ENCODE peak calls at places on chromosomes 11 and 22, in ten cellular contexts. G is OCI-LY7; W is heart right ventricle; H is CD8-positive, alpha-beta T cell; R is Calu3; P is astrocyte of the spinal cord; D is cardiac muscle cell; Y is body of pancreas; E is fibroblast of the aortic adventitia; M is lower lobe of right lung. N is an unnamed sample.

GRCh38 chr11:30501744-30502143 is 84.4 kb downstream of the MPPED2 start:
- DNase-seq in G (no peak), W (no peak), H (no peak), R (no peak), P (no peak), D (no peak), Y (no peak), E (no peak), M (no peak), N (no peak)

GRCh38 chr11:4808476-4808875 is 4.3 kb upstream of the OR52R1 start:
- DNase-seq in G (no peak), W (no peak), H (no peak), R (no peak), P (no peak), D (no peak), Y (no peak), E (no peak), M (no peak), N (no peak)

GRCh38 chr11:8258771-8259170 is 4.9 kb downstream of the LMO1 start:
- DNase-seq in G (no peak), W (no peak), H (no peak), R (no peak), P (peak), D (no peak), Y (peak), E (peak), M (peak), N (no peak)

GRCh38 chr11:87036756-87037449 is 831 bp upstream of the TMEM135 start:
- DNase-seq in G (peak), W (no peak), H (peak), R (no peak), P (no peak), D (no peak), Y (no peak), E (no peak), M (no peak), N (no peak)

GRCh38 chr11:1225386-1226225 is 2.7 kb downstream of the MUC5B start:
- DNase-seq in G (no peak), W (no peak), H (no peak), R (no peak), P (no peak), D (no peak), Y (peak), E (no peak), M (peak), N (no peak)

GRCh38 chr22:37501610-37502341 is 15.6 kb upstream of the MFNG start:
- DNase-seq in G (no peak), W (peak), H (no peak), R (peak), P (peak), D (no peak), Y (peak), E (peak), M (peak), N (no peak)

GRCh38 chr11:27307232-27307631 is 55.8 kb downstream of the CCDC34 start:
- DNase-seq in G (no peak), W (no peak), H (no peak), R (no peak), P (no peak), D (no peak), Y (no peak), E (no peak), M (no peak), N (no peak)

GRCh38 chr11:116984589-116984988 is 113.6 kb downstream of the SIK3 start:
- DNase-seq in G (no peak), W (no peak), H (no peak), R (no peak), P (peak), D (no peak), Y (no peak), E (peak), M (no peak), N (peak)

GRCh38 chr11:115886111-115886733 is 382.0 kb upstream of the CADM1 start:
- DNase-seq in G (no peak), W (no peak), H (no peak), R (no peak), P (no peak), D (peak), Y (no peak), E (no peak), M (no peak), N (no peak)

GRCh38 chr11:68212421-68213134 is 518 bp downstream of the KMT5B start:
- DNase-seq in G (peak), W (peak), H (peak), R (peak), P (peak), D (peak), Y (peak), E (peak), M (peak), N (no peak)

GRCh38 chr11:9756878-9757277 is 93.0 kb downstream of the SWAP70 start:
- DNase-seq in G (no peak), W (no peak), H (no peak), R (no peak), P (no peak), D (no peak), Y (no peak), E (no peak), M (no peak), N (no peak)

GRCh38 chr11:26930518-26931247 is 63.2 kb upstream of the FIBIN start:
- DNase-seq in G (no peak), W (no peak), H (no peak), R (no peak), P (peak), D (peak), Y (no peak), E (no peak), M (no peak), N (no peak)

GRCh38 chr11:65066805-65067291 is 8.5 kb upstream of the NAALADL1 start:
- DNase-seq in G (peak), W (no peak), H (no peak), R (no peak), P (no peak), D (no peak), Y (no peak), E (no peak), M (no peak), N (no peak)

GRCh38 chr11:18461909-18462308 is 6.3 kb downstream of the LDHAL6A start:
- DNase-seq in G (no peak), W (no peak), H (no peak), R (no peak), P (no peak), D (no peak), Y (no peak), E (no peak), M (no peak), N (no peak)

GRCh38 chr11:35088226-35088625 is 50.7 kb upstream of the CD44 start:
- DNase-seq in G (no peak), W (no peak), H (no peak), R (no peak), P (no peak), D (no peak), Y (peak), E (no peak), M (no peak), N (no peak)

GRCh38 chr11:62602141-62603071 is 741 bp upstream of the MTA2 start:
- DNase-seq in G (no peak), W (peak), H (peak), R (peak), P (peak), D (peak), Y (peak), E (peak), M (peak), N (no peak)

GRCh38 chr22:39592104-39593060 is 21.8 kb downstream of the CACNA1I start:
- DNase-seq in G (no peak), W (no peak), H (no peak), R (peak), P (peak), D (no peak), Y (peak), E (peak), M (no peak), N (no peak)

GRCh38 chr22:36010090-36010489 is 18.5 kb downstream of the RBFOX2 start:
- DNase-seq in G (no peak), W (no peak), H (no peak), R (no peak), P (no peak), D (peak), Y (peak), E (no peak), M (no peak), N (no peak)

GRCh38 chr11:35088676-35089075 is 50.3 kb upstream of the CD44 start:
- DNase-seq in G (no peak), W (no peak), H (no peak), R (peak), P (no peak), D (no peak), Y (peak), E (peak), M (no peak), N (peak)

GRCh38 chr22:27113211-27114030 is 456.0 kb downstream of the MIAT start:
- DNase-seq in G (no peak), W (peak), H (no peak), R (peak), P (peak), D (no peak), Y (peak), E (peak), M (no peak), N (peak)

GRCh38 chr22:36267058-36267457 is 14.1 kb downstream of the APOL1 start:
- DNase-seq in G (no peak), W (no peak), H (no peak), R (no peak), P (no peak), D (no peak), Y (no peak), E (no peak), M (no peak), N (no peak)

GRCh38 chr22:41274856-41275255 is 11.1 kb downstream of the RANGAP1 start:
- DNase-seq in G (no peak), W (no peak), H (no peak), R (no peak), P (no peak), D (no peak), Y (no peak), E (no peak), M (no peak), N (no peak)
- TF ChIP-seq CTCF in G (no peak), W (no peak), H (no peak), R (no peak), P (no peak), D (no peak), Y (no peak), E (no peak), M (no peak), N (no peak)

GRCh38 chr11:14623036-14623435 is 20.6 kb upstream of the PDE3B start:
- DNase-seq in G (no peak), W (no peak), H (no peak), R (no peak), P (no peak), D (no peak), Y (no peak), E (no peak), M (no peak), N (no peak)
- TF ChIP-seq CTCF in G (no peak), W (no peak), H (no peak), R (no peak), P (no peak), D (no peak), Y (no peak), E (no peak), M (no peak), N (no peak)

DNA sequence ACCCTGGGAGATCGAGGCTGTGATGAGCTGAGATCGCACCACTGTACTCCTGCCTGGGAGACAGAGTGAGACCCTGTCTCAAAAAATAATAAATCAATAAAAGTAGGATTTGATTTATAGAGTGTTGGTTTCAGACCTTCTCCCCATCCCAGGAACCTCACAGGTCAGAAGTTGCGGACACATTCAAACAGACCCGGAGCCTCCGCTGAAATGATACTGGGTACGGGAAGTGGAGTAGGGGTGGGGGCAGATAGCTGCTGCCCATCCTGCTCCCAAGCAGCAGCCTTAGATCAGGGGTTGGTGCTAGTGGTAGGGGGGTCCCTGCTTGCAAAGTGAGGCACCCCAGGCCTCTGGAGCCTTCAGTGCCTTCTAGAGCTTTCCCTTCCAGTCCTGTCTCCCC is 7.8 kb downstream of the PRDM11 start:
- DNase-seq in G (no peak), W (no peak), H (no peak), R (no peak), P (no peak), D (no peak), Y (no peak), E (no peak), M (no peak), N (no peak)
- TF ChIP-seq CTCF in G (no peak), W (no peak), H (no peak), R (no peak), P (no peak), D (no peak), Y (no peak), E (no peak), M (no peak), N (no peak)

GRCh38 chr11:119751281-119752060 is 22.5 kb upstream of the NECTIN1 start:
- DNase-seq in G (peak), W (no peak), H (no peak), R (no peak), P (no peak), D (no peak), Y (no peak), E (no peak), M (no peak), N (no peak)

GRCh38 chr11:119752946-119753345 is 23.9 kb upstream of the NECTIN1 start:
- DNase-seq in G (no peak), W (no peak), H (no peak), R (no peak), P (no peak), D (no peak), Y (no peak), E (peak), M (no peak), N (no peak)

GRCh38 chr11:119750056-119750455 is 21.1 kb upstream of the NECTIN1 start:
- DNase-seq in G (no peak), W (no peak), H (no peak), R (no peak), P (no peak), D (no peak), Y (peak), E (no peak), M (no peak), N (no peak)

GRCh38 chr11:119754199-119754598 is 25.2 kb upstream of the NECTIN1 start:
- DNase-seq in G (no peak), W (no peak), H (no peak), R (no peak), P (no peak), D (no peak), Y (no peak), E (peak), M (no peak), N (no peak)

GRCh38 chr11:119752324-119752723 is 23.3 kb upstream of the NECTIN1 start:
- DNase-seq in G (no peak), W (no peak), H (no peak), R (no peak), P (no peak), D (no peak), Y (no peak), E (no peak), M (no peak), N (no peak)
- TF ChIP-seq CTCF in G (no peak), W (no peak), H (no peak), R (no peak), P (no peak), D (no peak), Y (no peak), E (no peak), M (no peak), N (no peak)

GRCh38 chr11:45089251-45089650 is 57.2 kb upstream of the PRDM11 start:
- DNase-seq in G (no peak), W (peak), H (no peak), R (no peak), P (peak), D (no peak), Y (peak), E (peak), M (no peak), N (no peak)

GRCh38 chr11:45085657-45086501 is 60.6 kb upstream of the PRDM11 start:
- DNase-seq in G (no peak), W (no peak), H (no peak), R (no peak), P (no peak), D (no peak), Y (no peak), E (no peak), M (no peak), N (no peak)

GRCh38 chr11:45087761-45088160 is 58.7 kb upstream of the PRDM11 start:
- DNase-seq in G (no peak), W (no peak), H (no peak), R (no peak), P (no peak), D (no peak), Y (no peak), E (no peak), M (no peak), N (no peak)

GRCh38 chr11:45086526-45086925 is 59.9 kb upstream of the PRDM11 start:
- DNase-seq in G (no peak), W (no peak), H (no peak), R (no peak), P (no peak), D (no peak), Y (no peak), E (no peak), M (no peak), N (no peak)

DNA sequence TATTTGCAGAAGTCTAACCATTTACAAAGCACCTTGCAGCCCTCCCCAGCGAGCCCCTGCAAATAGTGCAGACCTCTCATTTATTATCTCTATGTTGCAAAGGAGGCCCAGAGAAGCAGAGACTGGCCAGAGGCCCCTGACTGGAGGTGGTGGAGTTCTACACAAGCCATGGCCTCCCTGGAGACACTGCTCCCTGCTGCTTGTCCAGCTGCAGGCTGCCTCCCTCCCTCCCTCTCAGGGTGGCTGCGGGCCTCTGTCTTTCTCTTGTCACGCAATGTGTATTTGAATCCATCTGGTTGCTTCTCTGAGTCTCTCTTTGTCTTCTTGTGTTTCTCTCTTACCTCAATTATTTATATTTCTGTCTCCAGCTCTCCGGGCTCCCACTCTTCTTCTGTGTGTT is 59.1 kb upstream of the PRDM11 start:
- DNase-seq in G (peak), W (no peak), H (no peak), R (no peak), P (no peak), D (no peak), Y (no peak), E (no peak), M (no peak), N (no peak)
- TF ChIP-seq CTCF in G (no peak), W (no peak), H (no peak), R (no peak), P (no peak), D (no peak), Y (no peak), E (no peak), M (no peak), N (no peak)

GRCh38 chr22:42819412-42820069 is 37.5 kb downstream of the ARFGAP3 start:
- DNase-seq in G (no peak), W (no peak), H (no peak), R (no peak), P (no peak), D (no peak), Y (no peak), E (no peak), M (no peak), N (no peak)

GRCh38 chr22:42821386-42821785 is 35.7 kb downstream of the ARFGAP3 start:
- DNase-seq in G (no peak), W (no peak), H (no peak), R (no peak), P (no peak), D (no peak), Y (no peak), E (no peak), M (no peak), N (no peak)

GRCh38 chr22:42816339-42816738 is 40.7 kb downstream of the ARFGAP3 start:
- DNase-seq in G (no peak), W (no peak), H (no peak), R (no peak), P (no peak), D (peak), Y (no peak), E (no peak), M (no peak), N (no peak)

GRCh38 chr22:42817556-42817955 is 39.5 kb downstream of the ARFGAP3 start:
- DNase-seq in G (no peak), W (no peak), H (no peak), R (no peak), P (no peak), D (no peak), Y (no peak), E (no peak), M (no peak), N (no peak)

DNA sequence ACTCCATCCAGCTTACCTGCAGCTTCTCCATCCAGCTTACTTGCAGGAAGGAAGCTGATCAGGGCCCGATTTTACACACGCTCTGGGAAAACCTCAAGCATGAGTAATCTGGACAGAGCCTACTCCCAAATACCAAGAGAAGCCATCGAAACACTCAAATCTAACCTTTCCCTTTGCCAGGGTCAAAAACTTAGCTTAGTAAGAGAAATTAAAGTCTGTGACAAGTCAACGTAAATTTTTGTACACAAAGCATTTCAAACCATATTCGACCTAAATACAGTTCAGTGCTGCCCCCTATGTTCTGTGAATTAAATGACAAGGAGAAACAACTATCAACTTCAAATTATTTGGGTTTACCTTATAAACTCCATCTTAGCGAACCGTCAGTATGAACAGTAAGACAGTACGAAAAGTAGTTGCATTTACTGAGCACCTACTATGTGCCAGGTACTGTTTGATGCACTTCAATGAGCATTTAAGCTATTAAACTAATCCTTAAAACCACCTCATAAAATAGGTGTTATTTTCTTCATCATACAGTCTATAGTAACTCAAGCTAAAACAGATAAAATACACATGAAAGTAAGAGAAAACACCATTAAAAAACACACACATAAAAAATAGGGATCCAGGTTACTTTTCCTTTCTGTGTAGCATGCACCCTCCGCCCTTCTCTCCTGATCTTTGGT is 36.9 kb downstream of the ARFGAP3 start:
- DNase-seq in G (peak), W (no peak), H (no peak), R (no peak), P (peak), D (peak), Y (no peak), E (peak), M (no peak), N (no peak)
- TF ChIP-seq CTCF in G (peak), W (peak), H (no peak), R (peak), P (peak), D (peak), Y (no peak), E (peak), M (peak), N (no peak)

DNA sequence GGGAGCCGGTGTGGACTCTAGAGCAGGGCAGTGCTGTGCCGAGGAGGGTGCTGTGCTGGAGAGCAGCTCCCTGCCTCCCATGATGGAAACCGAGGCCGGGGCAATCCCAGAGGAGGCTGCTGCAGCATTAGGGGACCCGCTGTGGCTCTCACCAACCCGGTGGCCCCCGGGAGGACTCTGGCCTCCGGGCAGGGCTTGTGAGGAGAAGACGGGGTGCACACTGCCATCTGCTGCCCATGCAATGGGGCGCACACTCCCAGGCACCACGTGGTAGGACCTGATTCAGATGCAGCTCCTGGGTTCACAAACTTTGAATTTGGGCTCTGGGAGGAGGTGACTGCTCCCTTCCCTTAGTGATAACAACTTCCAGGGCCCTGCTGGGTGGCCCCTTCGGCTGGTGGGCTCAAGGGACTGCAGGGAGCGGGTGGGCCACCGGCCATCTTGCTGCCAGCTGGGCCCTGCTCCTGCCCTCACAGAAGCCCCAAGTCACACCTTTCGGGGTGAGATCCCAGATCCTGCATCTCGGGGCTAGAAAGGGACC is 93.8 kb upstream of the FGF3 start:
- DNase-seq in G (peak), W (no peak), H (no peak), R (peak), P (no peak), D (no peak), Y (peak), E (peak), M (peak), N (no peak)
- TF ChIP-seq CTCF in G (peak), W (no peak), H (no peak), R (peak), P (peak), D (peak), Y (no peak), E (peak), M (peak), N (peak)

N was measured in keratinocyte.